ENCODE peak calls at places on chromosomes 7 and 10, in four cellular contexts. One of them, this sample, is unnamed.

GRCh38 chr10:25130911-25131310 is 43.9 kb upstream of the GPR158 start:
- DNase-seq in GM12878: no peak
- DNase-seq in HepG2: no peak
- DNase-seq in K562: no peak
- DNase-seq in this sample: no peak

GRCh38 chr10:133131053-133131452 is 29.0 kb upstream of the KNDC1 start:
- DNase-seq in GM12878: no peak
- DNase-seq in HepG2: no peak
- DNase-seq in K562: no peak
- DNase-seq in this sample: no peak

GRCh38 chr10:59155556-59155955 is 20.9 kb upstream of the PHYHIPL start:
- DNase-seq in GM12878: no peak
- DNase-seq in HepG2: no peak
- DNase-seq in K562: no peak
- DNase-seq in this sample: no peak

GRCh38 chr7:30988346-30989005 is 24.7 kb downstream of the GHRHR start:
- DNase-seq in GM12878: no peak
- DNase-seq in HepG2: no peak
- DNase-seq in K562: no peak
- DNase-seq in this sample: peak

GRCh38 chr10:78149193-78149592 is 115.5 kb downstream of the RPS24 start:
- DNase-seq in GM12878: no peak
- DNase-seq in HepG2: no peak
- DNase-seq in K562: no peak
- DNase-seq in this sample: peak

GRCh38 chr10:82668266-82668665 is 793.3 kb downstream of the NRG3 start:
- DNase-seq in GM12878: no peak
- DNase-seq in HepG2: no peak
- DNase-seq in K562: no peak
- DNase-seq in this sample: no peak

GRCh38 chr10:17548786-17549185 is 68.4 kb downstream of the HACD1 start:
- DNase-seq in GM12878: no peak
- DNase-seq in HepG2: no peak
- DNase-seq in K562: no peak
- DNase-seq in this sample: no peak

GRCh38 chr7:37916017-37916672 is 472 bp downstream of the SFRP4 start:
- DNase-seq in GM12878: no peak
- DNase-seq in HepG2: no peak
- DNase-seq in K562: no peak
- DNase-seq in this sample: no peak

GRCh38 chr7:73387908-73388414 is 45.6 kb upstream of the FZD9 start:
- DNase-seq in GM12878: no peak
- DNase-seq in HepG2: no peak
- DNase-seq in K562: no peak
- DNase-seq in this sample: no peak

GRCh38 chr7:91685544-91685943 is 195.0 kb downstream of the MTERF1 start:
- DNase-seq in GM12878: no peak
- DNase-seq in HepG2: no peak
- DNase-seq in K562: no peak
- DNase-seq in this sample: no peak

GRCh38 chr7:152076324-152076821 is 50.9 kb downstream of the GALNT11 start:
- DNase-seq in GM12878: no peak
- DNase-seq in HepG2: peak
- DNase-seq in K562: peak
- DNase-seq in this sample: peak

GRCh38 chr7:116805100-116805544 is 57.3 kb upstream of the CAPZA2 start:
- DNase-seq in GM12878: no peak
- DNase-seq in HepG2: peak
- DNase-seq in K562: no peak
- DNase-seq in this sample: no peak

GRCh38 chr10:88392222-88392621 is 190.9 kb downstream of the RNLS start:
- DNase-seq in GM12878: peak
- DNase-seq in HepG2: no peak
- DNase-seq in K562: no peak
- DNase-seq in this sample: no peak

GRCh38 chr10:28249512-28249911 is 53.4 kb downstream of the MPP7 start:
- DNase-seq in GM12878: no peak
- DNase-seq in HepG2: no peak
- DNase-seq in K562: no peak
- DNase-seq in this sample: no peak

GRCh38 chr7:94567396-94567795 is 57.8 kb downstream of the CASD1 start:
- DNase-seq in GM12878: no peak
- DNase-seq in HepG2: no peak
- DNase-seq in K562: no peak
- DNase-seq in this sample: no peak

GRCh38 chr10:62613429-62613828 is 191.1 kb upstream of the ADO start:
- DNase-seq in GM12878: no peak
- DNase-seq in HepG2: no peak
- DNase-seq in K562: no peak
- DNase-seq in this sample: peak

GRCh38 chr7:155962191-155962967 is 150.1 kb upstream of the SHH start:
- DNase-seq in GM12878: peak
- DNase-seq in HepG2: peak
- DNase-seq in K562: no peak
- DNase-seq in this sample: peak

GRCh38 chr7:158394936-158395335 is 192.7 kb downstream of the PTPRN2 start:
- DNase-seq in GM12878: no peak
- DNase-seq in HepG2: no peak
- DNase-seq in K562: peak
- DNase-seq in this sample: peak

GRCh38 chr10:23965880-23966279 is 243.1 kb upstream of the KIAA1217 start:
- DNase-seq in GM12878: no peak
- DNase-seq in HepG2: no peak
- DNase-seq in K562: no peak
- DNase-seq in this sample: no peak

GRCh38 chr7:70717553-70718248 is 414.2 kb upstream of the GALNT17 start:
- DNase-seq in GM12878: no peak
- DNase-seq in HepG2: no peak
- DNase-seq in K562: no peak
- DNase-seq in this sample: no peak

GRCh38 chr10:88901610-88902327 is 21.7 kb downstream of the STAMBPL1 start:
- DNase-seq in GM12878: peak
- DNase-seq in HepG2: no peak
- DNase-seq in K562: no peak
- DNase-seq in this sample: no peak

GRCh38 chr7:55249332-55249731 is 115.8 kb upstream of the LANCL2 start:
- DNase-seq in GM12878: no peak
- DNase-seq in HepG2: no peak
- DNase-seq in K562: no peak
- DNase-seq in this sample: no peak

GRCh38 chr7:151240942-151241754 is 7.3 kb downstream of the SMARCD3 start:
- DNase-seq in GM12878: no peak
- DNase-seq in HepG2: no peak
- DNase-seq in K562: no peak
- DNase-seq in this sample: no peak

GRCh38 chr7:73482746-73483145 is 39.3 kb downstream of the BAZ1B start:
- DNase-seq in GM12878: no peak
- DNase-seq in HepG2: no peak
- DNase-seq in K562: no peak
- DNase-seq in this sample: no peak

GRCh38 chr7:36188923-36189322 is 35.9 kb downstream of the EEPD1 start:
- DNase-seq in GM12878: no peak
- DNase-seq in HepG2: no peak
- DNase-seq in K562: no peak
- DNase-seq in this sample: no peak

GRCh38 chr7:105149827-105150226 is 135.8 kb downstream of the KMT2E start:
- DNase-seq in GM12878: no peak
- DNase-seq in HepG2: no peak
- DNase-seq in K562: no peak
- DNase-seq in this sample: no peak

GRCh38 chr10:72306215-72306760 is 32.6 kb downstream of the DDIT4 start:
- DNase-seq in GM12878: no peak
- DNase-seq in HepG2: no peak
- DNase-seq in K562: no peak
- DNase-seq in this sample: no peak

GRCh38 chr7:24573554-24574338 is 494 bp downstream of the PALS2 start:
- DNase-seq in GM12878: no peak
- DNase-seq in HepG2: peak
- DNase-seq in K562: peak
- DNase-seq in this sample: peak

GRCh38 chr7:89003619-89003956 is 208.1 kb upstream of the TEX47 start:
- DNase-seq in GM12878: peak
- DNase-seq in HepG2: no peak
- DNase-seq in K562: no peak
- DNase-seq in this sample: no peak

GRCh38 chr7:100706672-100707311 is 871 bp downstream of the POP7 start:
- DNase-seq in GM12878: no peak
- DNase-seq in HepG2: peak
- DNase-seq in K562: peak
- DNase-seq in this sample: no peak

GRCh38 chr7:73736885-73737284 is 1.7 kb downstream of the ABHD11 start:
- DNase-seq in GM12878: no peak
- DNase-seq in HepG2: no peak
- DNase-seq in K562: peak
- DNase-seq in this sample: no peak

GRCh38 chr10:4170633-4171314 is 385.8 kb upstream of the KLF6 start:
- DNase-seq in GM12878: peak
- DNase-seq in HepG2: no peak
- DNase-seq in K562: no peak
- DNase-seq in this sample: no peak

GRCh38 chr10:4177826-4178225 is 392.8 kb upstream of the KLF6 start:
- DNase-seq in GM12878: no peak
- DNase-seq in HepG2: no peak
- DNase-seq in K562: no peak
- DNase-seq in this sample: no peak

GRCh38 chr10:4170181-4170580 is 385.2 kb upstream of the KLF6 start:
- DNase-seq in GM12878: no peak
- DNase-seq in HepG2: no peak
- DNase-seq in K562: no peak
- DNase-seq in this sample: no peak

GRCh38 chr10:4176500-4177281 is 391.7 kb upstream of the KLF6 start:
- DNase-seq in GM12878: peak
- DNase-seq in HepG2: no peak
- DNase-seq in K562: no peak
- DNase-seq in this sample: no peak

GRCh38 chr10:4174197-4174596 is 389.2 kb upstream of the KLF6 start:
- DNase-seq in GM12878: no peak
- DNase-seq in HepG2: peak
- DNase-seq in K562: no peak
- DNase-seq in this sample: peak
- TF ChIP-seq USF2 in GM12878: no peak
- TF ChIP-seq USF2 in HepG2: no peak
- TF ChIP-seq USF2 in K562: no peak
- TF ChIP-seq USF2 in this sample: no peak

GRCh38 chr7:113421696-113422330 is 303.5 kb upstream of the SMIM30 start:
- DNase-seq in GM12878: peak
- DNase-seq in HepG2: peak
- DNase-seq in K562: peak
- DNase-seq in this sample: peak
- TF ChIP-seq POLR2AphosphoS2 in GM12878: no peak
- TF ChIP-seq POLR2AphosphoS2 in HepG2: no peak
- TF ChIP-seq POLR2AphosphoS2 in K562: no peak
- TF ChIP-seq POLR2AphosphoS2 in this sample: no peak

GRCh38 chr7:47087866-47088265 is 494.0 kb downstream of the TNS3 start:
- DNase-seq in GM12878: no peak
- DNase-seq in HepG2: no peak
- DNase-seq in K562: no peak
- DNase-seq in this sample: no peak

GRCh38 chr7:47085491-47086275 is 496.2 kb downstream of the TNS3 start:
- DNase-seq in GM12878: no peak
- DNase-seq in HepG2: no peak
- DNase-seq in K562: no peak
- DNase-seq in this sample: no peak

GRCh38 chr7:47091141-47091540 is 490.8 kb downstream of the TNS3 start:
- DNase-seq in GM12878: no peak
- DNase-seq in HepG2: no peak
- DNase-seq in K562: no peak
- DNase-seq in this sample: no peak

GRCh38 chr7:47089068-47089417 is 492.9 kb downstream of the TNS3 start:
- DNase-seq in GM12878: no peak
- DNase-seq in HepG2: no peak
- DNase-seq in K562: no peak
- DNase-seq in this sample: no peak

DNA sequence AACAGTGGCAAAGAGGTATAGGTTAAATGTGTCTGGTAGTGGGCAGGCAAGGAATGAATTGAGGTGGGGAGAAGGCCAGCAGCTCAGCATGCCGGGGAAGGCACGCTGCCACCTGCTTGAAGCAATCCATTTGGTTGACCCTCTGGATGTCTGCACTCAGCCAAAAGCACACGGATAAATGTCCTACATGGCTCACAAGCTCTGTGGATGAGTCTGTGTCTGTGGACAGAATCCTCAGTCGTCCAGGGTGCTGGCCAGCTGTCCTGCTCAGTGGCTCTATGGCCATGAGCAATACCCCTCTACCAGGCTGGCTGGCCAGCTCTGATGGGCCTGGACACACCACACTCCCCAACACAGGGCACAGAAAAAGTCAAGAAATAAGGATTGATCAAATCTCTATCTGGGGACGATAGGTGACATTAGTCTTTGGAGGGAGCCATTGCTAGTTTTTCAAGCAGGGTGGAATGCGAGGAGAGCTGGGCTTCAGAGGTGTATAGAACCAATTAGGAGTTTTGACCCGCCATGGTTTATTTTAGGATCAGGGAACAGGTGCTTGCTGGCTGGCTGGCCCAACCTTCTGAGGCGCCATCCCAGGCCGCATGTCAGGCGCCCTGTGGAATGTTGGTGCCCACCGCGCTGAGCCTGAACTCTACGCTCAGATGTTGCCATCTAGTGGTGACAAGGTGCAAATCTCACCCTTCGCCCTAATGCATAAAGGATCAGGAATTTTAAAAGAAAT is 493.4 kb downstream of the TNS3 start:
- DNase-seq in GM12878: no peak
- DNase-seq in HepG2: peak
- DNase-seq in K562: peak
- DNase-seq in this sample: peak
- TF ChIP-seq ESRRA in GM12878: no peak
- TF ChIP-seq ESRRA in HepG2: no peak
- TF ChIP-seq ESRRA in K562: no peak
- TF ChIP-seq ESRRA in this sample: no peak

DNA sequence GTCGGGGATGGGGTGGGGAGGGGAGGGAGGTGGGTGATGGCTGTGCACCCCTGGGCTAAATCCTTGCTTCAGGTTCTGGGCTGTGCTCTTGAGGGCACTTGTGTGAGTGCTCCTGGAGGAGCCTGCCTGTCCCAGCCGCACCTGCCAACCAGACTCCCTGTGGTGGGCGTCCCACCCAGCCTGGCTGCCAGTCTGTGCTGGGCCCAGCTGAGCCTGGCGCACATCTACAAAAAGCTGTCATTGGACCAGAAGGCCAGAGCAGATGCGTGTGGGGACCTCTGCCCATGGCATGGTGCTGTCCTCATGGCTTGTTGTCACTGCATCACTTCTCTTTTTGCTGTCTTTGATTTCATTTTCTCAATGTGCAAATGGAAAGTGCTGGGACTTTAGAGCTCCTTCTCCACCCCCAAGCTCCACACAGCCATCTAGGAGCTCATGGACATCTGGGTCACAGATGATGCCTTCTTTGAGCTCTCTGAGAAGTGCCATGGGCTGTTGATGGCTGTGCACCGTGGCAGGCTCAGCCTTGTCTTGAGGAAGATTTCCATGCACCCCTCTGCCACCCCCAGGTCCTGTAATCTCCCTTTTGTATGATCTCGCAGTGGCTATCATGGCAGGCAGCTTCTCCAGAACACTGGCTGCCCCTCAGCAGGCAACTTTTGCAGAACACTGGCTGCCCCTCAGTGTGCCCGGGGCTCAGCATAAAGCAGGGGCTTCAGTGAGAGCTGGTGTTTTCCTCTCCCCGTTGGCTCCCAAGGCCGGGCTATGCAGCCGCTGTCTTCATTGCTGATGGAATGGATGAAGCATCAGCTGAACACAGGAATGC is 83.9 kb downstream of the ADCY1 start:
- DNase-seq in GM12878: no peak
- DNase-seq in HepG2: no peak
- DNase-seq in K562: no peak
- DNase-seq in this sample: no peak
- TF ChIP-seq USF2 in GM12878: no peak
- TF ChIP-seq USF2 in HepG2: no peak
- TF ChIP-seq USF2 in K562: no peak
- TF ChIP-seq USF2 in this sample: no peak